ENCODE peak calls at places on chromosome 5, in eight cellular contexts. H is frontal cortex; O is KBM-7; N is activated CD4-positive, CD25-positive, alpha-beta regulatory T cell; J is GM03348; Q is adipocyte; F is dorsolateral prefrontal cortex; U is fibroblast of the conjunctiva. D is an unnamed sample.

GRCh38 chr5:10111575-10111974 is 138.1 kb downstream of the ATPSCKMT start:
- DNase-seq in U (peak; percentile 43), J (peak; percentile 85), H (no peak), Q (peak; percentile 78), F (no peak), N (no peak), O (peak; percentile 70), D (peak; percentile 61)

GRCh38 chr5:133610489-133611356 is 1.6 kb downstream of the FSTL4 start:
- DNase-seq in N (no peak), F (peak; percentile 64), O (peak; percentile 35), U (no peak), H (peak; percentile 75), Q (peak; percentile 62), J (peak; percentile 66), D (no peak)

GRCh38 chr5:126419102-126419501 is 4.1 kb upstream of the GRAMD2B start:
- DNase-seq in U (no peak), Q (no peak), J (no peak), O (peak; percentile 5), H (no peak), N (no peak), F (no peak), D (no peak)

GRCh38 chr5:180784497-180785097 is 18.0 kb downstream of the MGAT1 start:
- DNase-seq in J (peak; percentile 89), H (peak; percentile 82), N (peak; percentile 44), F (peak; percentile 87), U (peak; percentile 86), Q (peak; percentile 95), O (peak; percentile 58), D (peak; percentile 81)

GRCh38 chr5:17229308-17229707 is 11.9 kb downstream of the BASP1 start:
- DNase-seq in H (no peak), J (no peak), O (no peak), U (no peak), Q (no peak), N (no peak), F (no peak), D (no peak)

GRCh38 chr5:146675700-146676099 is 159.7 kb upstream of the GPR151 start:
- DNase-seq in Q (no peak), J (no peak), H (no peak), F (no peak), N (no peak), U (no peak), O (peak; percentile 68), D (no peak)

GRCh38 chr5:79193643-79194042 is 42.3 kb upstream of the JMY start:
- DNase-seq in F (no peak), U (no peak), N (no peak), O (no peak), J (no peak), Q (peak; percentile 36), H (no peak), D (no peak)

GRCh38 chr5:74107899-74108298 is 481.9 kb downstream of the ARHGEF28 start:
- DNase-seq in Q (peak; percentile 16), F (no peak), U (no peak), H (no peak), O (no peak), N (no peak), J (no peak), D (no peak)

GRCh38 chr5:57986746-57987145 is 473.1 kb downstream of the PLK2 start:
- DNase-seq in O (no peak), Q (peak; percentile 33), F (peak; percentile 76), J (no peak), H (no peak), N (no peak), U (peak; percentile 4), D (peak; percentile 38)

GRCh38 chr5:73544429-73545402 is 20.7 kb downstream of the ANKRA2 start:
- DNase-seq in U (no peak), Q (no peak), O (no peak), J (no peak), N (no peak), H (no peak), F (no peak), D (peak; percentile 91)

GRCh38 chr5:172442592-172442991 is 11.7 kb downstream of the SH3PXD2B start:
- DNase-seq in U (no peak), H (no peak), J (no peak), F (no peak), Q (no peak), N (no peak), O (no peak), D (no peak)

GRCh38 chr5:146878471-146879172 is at the start of gene PPP2R2B:
- DNase-seq in J (peak; percentile 41), H (peak; percentile 66), U (no peak), O (no peak), Q (peak; percentile 47), F (peak; percentile 74), N (no peak), D (no peak)

GRCh38 chr5:52657231-52657645 is 130.5 kb upstream of the ITGA1 start:
- DNase-seq in U (peak; percentile 24), O (peak; percentile 61), J (peak; percentile 48), N (no peak), Q (peak; percentile 83), H (peak; percentile 22), F (no peak), D (peak; percentile 80)

GRCh38 chr5:7759951-7760580 is 90.9 kb downstream of the CFAP90 start:
- DNase-seq in J (no peak), O (no peak), H (no peak), F (no peak), N (no peak), Q (no peak), U (no peak), D (no peak)

GRCh38 chr5:51380603-51381207 is 2.5 kb upstream of the ISL1 start:
- DNase-seq in O (peak; percentile 65), N (no peak), F (no peak), H (no peak), Q (peak; percentile 43), U (no peak), J (peak; percentile 40), D (peak; percentile 82)

GRCh38 chr5:169942181-169942580 is 38.1 kb downstream of the INSYN2B start:
- DNase-seq in U (no peak), F (no peak), H (no peak), J (peak; percentile 82), Q (peak; percentile 34), O (no peak), N (no peak), D (no peak)

GRCh38 chr5:32450952-32451351 is 6.4 kb upstream of the ZFR start:
- DNase-seq in N (no peak), O (peak; percentile 18), H (no peak), Q (no peak), F (no peak), U (no peak), J (no peak), D (peak; percentile 24)

GRCh38 chr5:174900176-174900692 is 175.9 kb downstream of the MSX2 start:
- DNase-seq in O (peak; percentile 19), H (no peak), F (no peak), Q (no peak), J (no peak), U (no peak), N (no peak), D (no peak)

GRCh38 chr5:143057580-143057999 is 287.4 kb downstream of the ARHGAP26 start:
- DNase-seq in F (no peak), J (no peak), U (no peak), Q (peak; percentile 78), O (peak; percentile 69), H (no peak), N (no peak), D (no peak)

GRCh38 chr5:138623053-138623452 is 47.9 kb upstream of the HSPA9 start:
- DNase-seq in Q (peak; percentile 46), N (no peak), O (no peak), F (no peak), H (no peak), J (no peak), U (no peak), D (no peak)

GRCh38 chr5:127298623-127299022 is 8.0 kb downstream of the MEGF10 start:
- DNase-seq in J (no peak), H (no peak), F (peak; percentile 89), U (no peak), O (no peak), N (no peak), Q (no peak), D (no peak)

GRCh38 chr5:168295574-168296201 is 4.2 kb downstream of the WWC1 start:
- DNase-seq in O (peak; percentile 38), F (peak; percentile 22), U (peak; percentile 57), Q (peak; percentile 84), H (peak; percentile 49), J (peak; percentile 88), N (no peak), D (peak; percentile 55)

GRCh38 chr5:153352685-153353219 is 137.7 kb upstream of the GRIA1 start:
- DNase-seq in Q (peak; percentile 2), U (no peak), H (peak; percentile 3), J (no peak), O (peak; percentile 74), N (no peak), F (no peak), D (no peak)

GRCh38 chr5:141412853-141413539 is at the start of gene PCDHGA10:
- DNase-seq in N (no peak), J (peak; percentile 79), O (peak; percentile 87), Q (peak; percentile 97), F (no peak), H (no peak), U (peak; percentile 49), D (peak; percentile 72)

GRCh38 chr5:148986636-148987035 is 76.2 kb downstream of the SH3TC2 start:
- DNase-seq in U (no peak), O (no peak), H (no peak), F (no peak), Q (no peak), N (no peak), J (no peak), D (no peak)

GRCh38 chr5:98713856-98714255 is 59.6 kb upstream of the RGMB start:
- DNase-seq in J (no peak), N (no peak), O (no peak), H (no peak), Q (no peak), F (no peak), U (no peak), D (no peak)

GRCh38 chr5:149740341-149740740 is 10.2 kb downstream of the PPARGC1B start:
- DNase-seq in N (no peak), U (no peak), H (no peak), Q (no peak), F (no peak), J (no peak), O (no peak), D (no peak)

GRCh38 chr5:134845852-134846640 is at the start of gene C5orf24:
- DNase-seq in H (peak; percentile 91), N (peak; percentile 83), Q (peak; percentile 98), F (peak; percentile 95), U (peak; percentile 94), J (peak; percentile 97), O (peak; percentile 96), D (peak; percentile 95)

GRCh38 chr5:994272-994607 is 14.4 kb upstream of the NKD2 start:
- DNase-seq in N (no peak), Q (no peak), J (no peak), U (no peak), H (no peak), F (peak; percentile 7), O (no peak), D (no peak)

GRCh38 chr5:166073921-166074838 is 2217.3 kb upstream of the WWC1 start:
- DNase-seq in H (no peak), N (no peak), Q (no peak), U (no peak), J (no peak), O (no peak), F (no peak), D (no peak)

D was measured in HT-29.